ENCODE peak calls at places on chromosomes 12 and 14, in six cellular contexts. A is iris pigment epithelial cell, Q is SK-N-SH, V is omental fat pad, D is T-cell, S is GM03348. U is an unnamed sample.

GRCh38 chr12:7303230-7303629 is 642 bp upstream of the ACSM4 start:
- DNase-seq in A (no peak), Q (no peak), V (no peak), D (no peak), S (no peak), U (no peak)

GRCh38 chr14:92706386-92706785 is 42.0 kb downstream of the LGMN start:
- DNase-seq in A (no peak), Q (no peak), V (no peak), D (no peak), S (no peak), U (peak; percentile 49)

GRCh38 chr12:46674126-46674525 is 151.7 kb downstream of the SLC38A4 start:
- DNase-seq in A (no peak), Q (no peak), V (no peak), D (no peak), S (no peak), U (no peak)

GRCh38 chr12:17588968-17589367 is 501.0 kb downstream of the RERGL start:
- DNase-seq in A (no peak), Q (peak; percentile 13), V (no peak), D (no peak), S (no peak), U (no peak)

GRCh38 chr12:1594045-1594294 is 411 bp downstream of the FBXL14 start:
- DNase-seq in A (peak; percentile 66), Q (peak; percentile 79), V (no peak), D (no peak), S (peak; percentile 87), U (peak; percentile 81)

GRCh38 chr14:64208261-64208660 is 85.9 kb downstream of the ESR2 start:
- DNase-seq in A (no peak), Q (no peak), V (no peak), D (no peak), S (no peak), U (no peak)

GRCh38 chr14:91364524-91365270 is 52.9 kb downstream of the CCDC88C start:
- DNase-seq in A (no peak), Q (no peak), V (no peak), D (no peak), S (no peak), U (no peak)

GRCh38 chr12:110966081-110966760 is 45.8 kb upstream of the MYL2 start:
- DNase-seq in A (no peak), Q (no peak), V (no peak), D (no peak), S (no peak), U (no peak)

GRCh38 chr12:101235686-101236085 is 25.6 kb upstream of the SLC5A8 start:
- DNase-seq in A (no peak), Q (no peak), V (no peak), D (no peak), S (no peak), U (no peak)

GRCh38 chr14:75252254-75252837 is 26.3 kb upstream of the FOS start:
- DNase-seq in A (no peak), Q (no peak), V (no peak), D (no peak), S (no peak), U (peak; percentile 69)

GRCh38 chr12:50862316-50862715 is 19.6 kb downstream of the TMPRSS12 start:
- DNase-seq in A (peak; percentile 25), Q (no peak), V (no peak), D (no peak), S (peak; percentile 55), U (no peak)

GRCh38 chr14:81837304-81837703 is 303.7 kb upstream of the SEL1L start:
- DNase-seq in A (no peak), Q (no peak), V (no peak), D (no peak), S (no peak), U (no peak)

GRCh38 chr14:61992139-61992538 is 229.9 kb downstream of the SNAPC1 start:
- DNase-seq in A (no peak), Q (no peak), V (no peak), D (no peak), S (no peak), U (no peak)

GRCh38 chr12:6221146-6221545 is 20.9 kb downstream of the CD9 start:
- DNase-seq in A (no peak), Q (no peak), V (no peak), D (no peak), S (no peak), U (peak; percentile 51)

GRCh38 chr14:65299837-65300236 is 112.7 kb upstream of the FUT8 start:
- DNase-seq in A (no peak), Q (no peak), V (no peak), D (no peak), S (no peak), U (no peak)

GRCh38 chr14:38255673-38256357 is at the start of gene CLEC14A:
- DNase-seq in A (peak; percentile 41), Q (no peak), V (no peak), D (peak; percentile 8), S (peak; percentile 46), U (no peak)

GRCh38 chr12:87995581-87996178 is 33.5 kb downstream of the C12orf50 start:
- DNase-seq in A (peak; percentile 81), Q (peak; percentile 49), V (no peak), D (peak; percentile 13), S (peak; percentile 73), U (no peak)

GRCh38 chr14:100677925-100678765 is 48.5 kb upstream of the DLK1 start:
- DNase-seq in A (peak; percentile 76), Q (peak; percentile 89), V (no peak), D (no peak), S (peak; percentile 36), U (no peak)

GRCh38 chr12:108973753-108974152 is 47.1 kb downstream of the SVOP start:
- DNase-seq in A (no peak), Q (no peak), V (no peak), D (no peak), S (no peak), U (no peak)

GRCh38 chr14:95597784-95598204 is 62.9 kb downstream of the GLRX5 start:
- DNase-seq in A (peak; percentile 37), Q (peak; percentile 78), V (no peak), D (no peak), S (peak; percentile 39), U (no peak)

GRCh38 chr12:69595689-69596088 is 10.4 kb downstream of the CCT2 start:
- DNase-seq in A (no peak), Q (no peak), V (no peak), D (no peak), S (no peak), U (no peak)

GRCh38 chr14:72828604-72829003 is 65.3 kb downstream of the DPF3 start:
- DNase-seq in A (no peak), Q (no peak), V (no peak), D (no peak), S (no peak), U (no peak)